ENCODE peak calls at places on chromosomes 12 and 14, in five cellular contexts. T is left lung, U is sigmoid colon, G is DND-41, W is PC-3. K is an unnamed sample.
A peak's percentile ranks its signal among the peaks of the same experiment; 100 is the strongest.

GRCh38 chr12:120760349-120761245 is 35.0 kb downstream of the ACADS start:
- DNase-seq in G (no peak), U (no peak), T (no peak), W (no peak), K (no peak)

GRCh38 chr12:27593266-27593665 is 69.3 kb downstream of the PPFIBP1 start:
- DNase-seq in G (no peak), T (no peak), W (no peak), U (no peak), K (no peak)

GRCh38 chr14:28759658-28760313 is 6.8 kb upstream of the FOXG1 start:
- DNase-seq in W (no peak), G (no peak), T (no peak), U (no peak), K (no peak)

GRCh38 chr12:4107436-4107878 is 166.1 kb upstream of the CCND2 start:
- DNase-seq in U (no peak), T (no peak), G (peak; percentile 60), W (peak; percentile 37), K (peak; percentile 70)

GRCh38 chr14:68110989-68111704 is 291.6 kb downstream of the RAD51B start:
- DNase-seq in W (no peak), T (no peak), U (no peak), G (no peak), K (no peak)

GRCh38 chr14:96863327-96863985 is 66.3 kb downstream of the VRK1 start:
- DNase-seq in U (no peak), W (no peak), T (no peak), G (no peak), K (no peak)

GRCh38 chr14:35403085-35403396 is 1.5 kb downstream of the NFKBIA start:
- DNase-seq in U (peak; percentile 80), T (no peak), G (no peak), W (peak; percentile 34), K (no peak)

GRCh38 chr12:106246891-106247730 is 709 bp downstream of the CKAP4 start:
- DNase-seq in T (peak; percentile 67), W (peak; percentile 57), G (peak; percentile 54), U (peak; percentile 83), K (peak; percentile 20)

GRCh38 chr12:41277019-41277770 is 89.1 kb downstream of the PDZRN4 start:
- DNase-seq in G (peak; percentile 16), T (no peak), W (peak; percentile 57), U (no peak), K (no peak)

GRCh38 chr14:42248131-42248530 is 641.5 kb downstream of the LRFN5 start:
- DNase-seq in G (no peak), U (no peak), T (no peak), W (no peak), K (no peak)
- H3K9me3 ChIP-seq in G (peaks cover 2% of the 10 kb centered on the region), U (no peaks in the 10 kb centered on the region), T (peaks cover 5% of the 10 kb centered on the region), W (no peaks in the 10 kb centered on the region), K (no peaks in the 10 kb centered on the region)

GRCh38 chr14:33524244-33524643 is 426.6 kb downstream of the EGLN3 start:
- DNase-seq in T (no peak), G (no peak), W (no peak), U (no peak), K (no peak)

GRCh38 chr14:33527023-33527634 is 423.7 kb downstream of the EGLN3 start:
- DNase-seq in U (no peak), G (no peak), W (no peak), T (no peak), K (no peak)

GRCh38 chr14:33528655-33529054 is 422.2 kb downstream of the EGLN3 start:
- DNase-seq in W (no peak), U (no peak), T (no peak), G (no peak), K (no peak)

GRCh38 chr14:33529773-33530172 is 421.1 kb downstream of the EGLN3 start:
- DNase-seq in W (no peak), T (no peak), U (no peak), G (no peak), K (no peak)

GRCh38 chr14:33525626-33526025 is 425.2 kb downstream of the EGLN3 start:
- DNase-seq in T (no peak), G (no peak), W (no peak), U (no peak), K (no peak)
- TF ChIP-seq CTCF in T (no peak), G (no peak), W (no peak), U (no peak), K (no peak)

DNA sequence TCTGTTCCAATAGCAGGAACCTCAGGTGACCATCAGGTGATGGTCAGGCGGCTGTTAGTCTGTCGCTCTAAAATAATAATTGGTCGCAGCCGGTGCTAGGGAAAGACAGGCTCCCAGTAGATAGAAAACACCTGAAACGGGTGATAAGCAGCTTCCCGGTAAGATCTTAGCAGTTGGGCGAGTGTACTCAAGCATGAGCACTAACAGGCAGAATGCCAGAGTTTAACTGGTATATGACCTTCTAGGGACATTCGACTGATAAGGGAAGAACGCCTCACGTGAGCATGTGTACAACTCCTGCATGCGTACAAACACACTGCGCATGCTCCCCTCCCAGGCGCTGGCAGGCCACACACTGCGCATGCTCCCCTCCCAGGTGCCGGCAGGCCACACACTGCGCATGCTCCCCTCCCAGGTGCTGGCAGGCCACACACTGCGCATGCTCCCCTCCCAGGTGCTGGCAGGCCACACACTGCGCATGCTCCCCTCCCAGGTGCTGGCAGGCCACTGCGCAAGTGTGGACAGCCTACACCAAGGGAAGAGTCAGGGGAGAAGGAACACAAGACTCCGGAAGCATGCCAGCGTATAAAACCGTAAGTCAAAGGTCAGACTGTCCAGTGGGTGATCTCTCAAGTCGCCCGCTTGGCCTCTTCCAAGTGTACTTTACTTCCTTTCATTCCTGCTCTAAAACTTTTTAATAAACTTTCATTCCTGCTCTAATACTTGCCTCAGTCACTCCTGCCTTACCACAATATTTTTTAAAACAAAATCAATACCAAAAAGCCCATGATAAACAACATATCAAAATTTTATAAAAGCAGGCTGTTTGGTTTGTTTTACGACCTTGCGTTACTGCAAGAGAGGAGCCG is 24.5 kb downstream of the GPRC5D start:
- DNase-seq in U (peak; percentile 68), G (no peak), T (peak; percentile 76), W (no peak), K (peak; percentile 1)
- H3K4me3 ChIP-seq in U (no peak overlapping the region), G (no peak overlapping the region), T (peak overlapping the region; percentile 2), W (no peak overlapping the region), K (no peak overlapping the region)

GRCh38 chr12:66050283-66050576 is 80.3 kb downstream of the LLPH start:
- DNase-seq in W (no peak), U (no peak), T (no peak), G (no peak), K (no peak)

GRCh38 chr12:66048843-66049537 is 81.6 kb downstream of the LLPH start:
- DNase-seq in T (no peak), W (peak; percentile 62), G (no peak), U (no peak), K (no peak)

GRCh38 chr12:66050610-66051009 is 79.9 kb downstream of the LLPH start:
- DNase-seq in U (no peak), T (no peak), G (no peak), W (no peak), K (no peak)

GRCh38 chr12:66049538-66050282 is 80.8 kb downstream of the LLPH start:
- DNase-seq in W (peak; percentile 8), T (no peak), G (no peak), U (no peak), K (no peak)

GRCh38 chr12:66048218-66048842 is 82.2 kb downstream of the LLPH start:
- DNase-seq in T (no peak), W (no peak), U (no peak), G (no peak), K (no peak)
- H3K9me3 ChIP-seq in T (no peaks in the 10 kb centered on the region), W (no peaks in the 10 kb centered on the region), U (no peaks in the 10 kb centered on the region), G (no peaks in the 10 kb centered on the region), K (no peaks in the 10 kb centered on the region)

DNA sequence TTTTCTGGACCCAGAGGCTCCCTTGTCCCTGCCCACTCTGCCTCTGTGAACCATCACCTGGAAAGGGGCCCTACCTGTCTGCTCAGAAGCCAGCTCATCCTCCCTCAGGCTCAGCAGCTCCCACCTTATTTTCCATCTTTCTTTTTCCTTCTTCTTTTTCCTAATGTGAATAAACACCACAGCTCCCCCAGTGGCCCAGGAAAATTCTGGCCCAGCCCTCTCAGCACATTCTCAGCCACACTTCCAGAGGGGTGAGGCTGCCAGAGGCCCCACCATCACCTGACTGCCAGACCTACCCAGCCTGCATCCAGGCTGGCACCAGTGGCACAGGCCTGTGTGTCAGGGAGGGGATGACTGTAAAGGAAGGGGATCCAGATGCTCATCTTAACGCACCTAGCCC is 23.0 kb downstream of the ZFHX2 start:
- DNase-seq in T (no peak), U (no peak), G (no peak), W (peak; percentile 22), K (no peak)
- TF ChIP-seq CTCF in T (no peak), U (no peak), G (no peak), W (peak; percentile 48), K (no peak)

GRCh38 chr12:1974812-1975211 is 29.4 kb downstream of the DCP1B start:
- DNase-seq in T (no peak), G (no peak), W (no peak), U (no peak), K (no peak)

GRCh38 chr12:1980282-1980681 is 24.0 kb downstream of the DCP1B start:
- DNase-seq in G (no peak), T (no peak), W (no peak), U (no peak), K (no peak)

GRCh38 chr12:1977588-1977987 is 26.7 kb downstream of the DCP1B start:
- DNase-seq in G (no peak), W (no peak), U (no peak), T (no peak), K (no peak)

GRCh38 chr12:1978078-1978477 is 26.2 kb downstream of the DCP1B start:
- DNase-seq in W (no peak), U (no peak), T (no peak), G (no peak), K (no peak)

GRCh38 chr12:1977109-1977508 is 27.1 kb downstream of the DCP1B start:
- DNase-seq in W (no peak), G (no peak), T (no peak), U (no peak), K (no peak)
- H3K4me3 ChIP-seq in W (no peak overlapping the region), G (no peak overlapping the region), T (no peak overlapping the region), U (no peak overlapping the region), K (no peak overlapping the region)

GRCh38 chr12:6542209-6543009 is 8.1 kb downstream of the GAPDH start:
- DNase-seq in U (peak; percentile 63), W (no peak), T (no peak), G (no peak), K (no peak)
- H3K9me3 ChIP-seq in U (no peaks in the 10 kb centered on the region), W (no peaks in the 10 kb centered on the region), T (no peaks in the 10 kb centered on the region), G (no peaks in the 10 kb centered on the region), K (no peaks in the 10 kb centered on the region)

GRCh38 chr14:57389646-57390036 is 745 bp upstream of the NAA30 start:
- DNase-seq in G (no peak), U (no peak), T (no peak), W (no peak), K (peak; percentile 2)

GRCh38 chr14:57391609-57392195 is 1.3 kb downstream of the NAA30 start:
- DNase-seq in T (no peak), U (no peak), G (no peak), W (peak; percentile 53), K (no peak)

GRCh38 chr14:57390037-57390805 is at the start of gene NAA30:
- DNase-seq in U (peak; percentile 94), W (peak; percentile 100), G (peak; percentile 96), T (peak; percentile 95), K (peak; percentile 92)

GRCh38 chr14:57392830-57393229 is 2.4 kb downstream of the NAA30 start:
- DNase-seq in T (no peak), G (no peak), W (no peak), U (no peak), K (no peak)

GRCh38 chr14:57390806-57391562 is 598 bp downstream of the NAA30 start:
- DNase-seq in U (peak; percentile 67), T (peak; percentile 39), W (peak; percentile 61), G (peak; percentile 45), K (peak; percentile 6)
- TF ChIP-seq CTCF in U (no peak), T (no peak), W (no peak), G (no peak), K (no peak)